ENCODE peak calls at places on chromosomes 13 and 19, in ten cellular contexts. W is breast epithelium, G is HepG2, T is endothelial cell of umbilical vein, P is stomach, D is suprapubic skin, N is transverse colon, X is esophagus muscularis mucosa, Q is HCT116, H is upper lobe of left lung. F is an unnamed sample.

GRCh38 chr13:20721454-20722357 is 18.2 kb downstream of the IL17D start:
- DNase-seq in W (no peak), G (no peak), T (peak), P (peak), D (no peak), N (peak), X (no peak), Q (no peak), H (peak), F (peak)

GRCh38 chr19:16914421-16914820 is 25.6 kb downstream of the F2RL3 start:
- DNase-seq in W (no peak), G (no peak), T (no peak), P (no peak), D (peak), N (no peak), X (no peak), Q (no peak), H (no peak), F (peak)

GRCh38 chr13:46962286-46962941 is 65.6 kb upstream of the HTR2A start:
- DNase-seq in W (no peak), G (no peak), T (no peak), P (no peak), D (no peak), N (no peak), X (no peak), Q (no peak), H (no peak), F (no peak)

GRCh38 chr13:81540777-81541176 is 1199.9 kb upstream of the SPRY2 start:
- DNase-seq in W (no peak), G (peak), T (no peak), P (no peak), D (no peak), N (no peak), X (no peak), Q (no peak), H (no peak), F (no peak)

GRCh38 chr13:40376296-40376849 is 290.1 kb downstream of the FOXO1 start:
- DNase-seq in W (no peak), G (no peak), T (no peak), P (no peak), D (no peak), N (no peak), X (no peak), Q (no peak), H (no peak), F (no peak)

GRCh38 chr13:25276748-25277147 is 10.5 kb downstream of the MTMR6 start:
- DNase-seq in W (no peak), G (no peak), T (no peak), P (no peak), D (no peak), N (no peak), X (no peak), Q (no peak), H (no peak), F (no peak)

GRCh38 chr13:32087955-32088747 is 56.6 kb downstream of the FRY start:
- DNase-seq in W (no peak), G (peak), T (no peak), P (no peak), D (no peak), N (no peak), X (no peak), Q (no peak), H (no peak), F (no peak)

GRCh38 chr13:19633340-19634128 is at the start of gene MPHOSPH8:
- DNase-seq in W (peak), G (peak), T (peak), P (peak), D (peak), N (peak), X (peak), Q (peak), H (peak), F (peak)

GRCh38 chr19:37905936-37906867 is at the start of gene WDR87:
- DNase-seq in W (peak), G (peak), T (no peak), P (peak), D (peak), N (peak), X (no peak), Q (no peak), H (peak), F (peak)

GRCh38 chr13:109400192-109400591 is 386.2 kb downstream of the IRS2 start:
- DNase-seq in W (no peak), G (no peak), T (no peak), P (peak), D (no peak), N (peak), X (no peak), Q (no peak), H (peak), F (peak)

GRCh38 chr19:12821761-12822160 is 12.6 kb downstream of the RTBDN start:
- DNase-seq in W (no peak), G (no peak), T (no peak), P (no peak), D (no peak), N (no peak), X (no peak), Q (no peak), H (no peak), F (no peak)

GRCh38 chr13:50512602-50513527 is 330.6 kb downstream of the DLEU7 start:
- DNase-seq in W (no peak), G (peak), T (peak), P (peak), D (no peak), N (peak), X (no peak), Q (no peak), H (peak), F (peak)

GRCh38 chr19:31023038-31023437 is 326.2 kb downstream of the TSHZ3 start:
- DNase-seq in W (no peak), G (no peak), T (no peak), P (no peak), D (no peak), N (no peak), X (no peak), Q (no peak), H (no peak), F (no peak)

GRCh38 chr13:103282571-103283450 is 216.6 kb upstream of the SLC10A2 start:
- DNase-seq in W (no peak), G (no peak), T (no peak), P (no peak), D (no peak), N (no peak), X (no peak), Q (no peak), H (no peak), F (no peak)

GRCh38 chr19:1390594-1391423 is 7.1 kb downstream of the NDUFS7 start:
- DNase-seq in W (no peak), G (no peak), T (no peak), P (no peak), D (no peak), N (no peak), X (no peak), Q (no peak), H (no peak), F (no peak)

GRCh38 chr19:1388637-1389026 is 4.9 kb downstream of the NDUFS7 start:
- DNase-seq in W (no peak), G (no peak), T (no peak), P (no peak), D (no peak), N (no peak), X (no peak), Q (no peak), H (no peak), F (no peak)

GRCh38 chr19:1387684-1388636 is 4.3 kb downstream of the NDUFS7 start:
- DNase-seq in W (no peak), G (no peak), T (no peak), P (no peak), D (no peak), N (no peak), X (no peak), Q (no peak), H (no peak), F (no peak)

GRCh38 chr19:1386945-1387683 is 3.4 kb downstream of the NDUFS7 start:
- DNase-seq in W (no peak), G (no peak), T (no peak), P (no peak), D (no peak), N (no peak), X (no peak), Q (no peak), H (no peak), F (no peak)

DNA sequence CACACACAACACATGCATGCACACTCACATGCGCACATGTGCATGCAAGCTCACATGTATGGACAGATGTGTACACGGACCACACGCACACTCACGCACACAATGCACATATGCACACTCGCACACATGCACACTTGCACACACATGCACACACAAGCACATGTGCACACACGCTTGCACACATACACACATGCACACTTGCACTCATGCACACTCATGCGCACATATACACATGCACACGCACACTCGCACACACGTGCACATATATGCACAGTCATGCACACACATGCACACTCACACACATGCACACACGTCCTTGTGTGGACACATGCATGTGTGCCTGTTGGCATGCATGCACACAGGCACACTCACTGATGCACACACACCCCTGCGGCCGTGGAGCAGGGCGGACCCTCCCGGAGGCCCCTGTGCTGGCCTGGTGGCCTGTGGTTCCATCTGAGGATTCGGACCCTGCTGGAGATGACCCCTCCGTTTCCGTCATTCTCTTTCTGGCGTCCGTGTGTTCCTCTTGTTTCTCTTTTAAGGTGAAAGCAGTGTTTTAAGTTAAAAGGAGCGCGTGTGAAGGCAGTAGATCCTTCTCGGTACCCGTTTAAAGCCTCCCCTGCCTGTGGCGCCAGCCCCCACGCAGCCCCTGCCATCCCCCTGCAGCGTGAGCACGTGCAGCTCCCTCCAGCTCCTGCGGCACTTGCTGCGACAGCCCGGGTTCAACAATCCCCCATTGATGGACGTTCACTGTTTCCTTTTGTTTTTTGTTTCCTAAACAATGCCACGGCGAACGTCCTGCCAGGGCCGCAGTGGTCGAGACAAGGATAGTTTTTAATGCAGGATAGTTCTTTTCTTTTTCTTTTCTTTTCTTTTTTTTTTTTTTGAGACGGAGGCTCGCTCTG is 5.6 kb downstream of the NDUFS7 start:
- DNase-seq in W (no peak), G (no peak), T (no peak), P (no peak), D (no peak), N (no peak), X (no peak), Q (no peak), H (no peak), F (no peak)
- TF ChIP-seq POLR2AphosphoS5 in W (no peak), G (no peak), T (no peak), P (no peak), D (no peak), N (no peak), X (no peak), Q (no peak), H (no peak), F (no peak)

DNA sequence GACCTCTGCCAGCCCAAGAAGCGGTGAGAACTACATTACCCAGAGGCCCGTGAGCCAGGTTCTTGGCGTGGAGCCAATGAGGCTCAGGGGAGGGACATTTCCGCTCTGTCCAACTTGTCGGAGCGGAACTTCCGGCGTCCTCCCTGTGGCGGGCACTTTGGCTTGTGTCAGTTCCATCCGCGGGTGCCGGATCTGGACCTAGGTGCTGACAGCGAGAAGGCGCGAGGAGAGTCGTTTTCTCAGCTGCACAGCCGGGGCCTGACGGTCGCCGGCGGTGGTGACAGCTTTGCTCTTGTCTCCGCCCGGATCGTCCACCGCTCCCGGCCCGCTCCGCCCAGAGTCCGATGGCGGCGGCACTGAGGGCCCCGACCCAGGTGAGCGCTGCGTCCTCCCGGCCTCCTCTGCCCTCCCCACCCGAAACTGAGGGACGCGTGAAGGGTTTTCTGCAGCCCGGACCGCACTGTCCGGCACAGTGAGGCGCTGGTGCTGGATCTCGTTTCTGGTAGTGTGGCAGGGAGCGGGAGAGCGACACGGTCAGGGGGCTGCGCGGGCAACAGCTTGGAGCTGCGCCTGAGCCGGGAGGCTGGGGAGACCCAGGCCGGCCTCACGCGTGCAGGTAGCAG is at the start of gene ZNF530:
- DNase-seq in W (peak), G (peak), T (peak), P (peak), D (peak), N (peak), X (peak), Q (peak), H (peak), F (peak)
- TF ChIP-seq POLR2A in W (no peak), G (peak), T (no peak), P (no peak), D (no peak), N (no peak), X (no peak), Q (no peak), H (peak), F (no peak)

DNA sequence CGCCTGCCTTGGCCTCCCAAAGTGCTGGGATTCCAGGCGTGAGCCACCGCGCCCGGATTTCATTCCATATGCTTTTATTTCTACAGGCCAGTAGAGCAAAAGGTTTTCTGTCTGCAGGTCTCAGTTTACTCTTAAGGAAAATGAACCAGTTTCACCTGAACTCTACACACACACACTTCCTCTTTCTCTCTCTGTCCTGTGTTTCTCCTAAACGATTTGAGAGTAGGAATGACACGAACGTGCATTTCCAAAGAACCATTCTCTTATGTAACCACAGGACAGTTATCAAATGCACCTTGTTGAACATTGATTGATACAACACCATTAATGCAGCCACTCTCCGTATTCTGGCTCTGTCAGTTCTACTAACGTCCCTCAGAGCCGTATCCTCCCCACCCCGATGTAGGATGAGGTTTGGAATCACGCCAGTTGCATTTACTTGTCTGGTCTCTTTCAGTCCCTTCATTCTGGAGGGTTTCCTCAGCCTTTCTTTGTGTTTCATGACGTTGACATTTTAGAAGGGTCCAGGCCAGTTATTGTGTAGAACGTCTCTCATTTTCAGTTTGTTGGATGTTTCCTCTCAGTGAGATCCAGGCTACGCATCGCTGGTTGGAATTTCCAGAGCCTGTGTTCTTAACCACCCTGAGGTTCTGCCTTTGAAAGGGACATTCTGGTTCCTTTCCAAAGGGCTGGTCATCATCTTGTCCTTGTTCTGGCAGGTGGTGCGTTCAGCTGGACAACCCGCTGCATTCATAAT is 36.0 kb downstream of the BICRA start:
- DNase-seq in W (no peak), G (no peak), T (no peak), P (no peak), D (no peak), N (no peak), X (no peak), Q (no peak), H (no peak), F (no peak)
- H3K4me3 ChIP-seq in W (no peak), G (no peak), T (no peak), P (no peak), D (no peak), N (no peak), X (no peak), Q (no peak), H (no peak), F (no peak)

GRCh38 chr19:5497297-5497696 is 42.1 kb downstream of the ZNRF4 start:
- DNase-seq in W (no peak), G (no peak), T (no peak), P (no peak), D (no peak), N (no peak), X (no peak), Q (no peak), H (no peak), F (no peak)

GRCh38 chr19:5494780-5495179 is 39.6 kb downstream of the ZNRF4 start:
- DNase-seq in W (no peak), G (no peak), T (no peak), P (no peak), D (no peak), N (no peak), X (no peak), Q (no peak), H (no peak), F (no peak)

GRCh38 chr19:5495792-5496191 is 40.6 kb downstream of the ZNRF4 start:
- DNase-seq in W (no peak), G (no peak), T (no peak), P (no peak), D (no peak), N (no peak), X (no peak), Q (no peak), H (no peak), F (no peak)

GRCh38 chr19:5501907-5502306 is 46.7 kb downstream of the ZNRF4 start:
- DNase-seq in W (no peak), G (no peak), T (no peak), P (no peak), D (no peak), N (no peak), X (no peak), Q (no peak), H (no peak), F (no peak)

GRCh38 chr19:5498817-5499535 is 43.8 kb downstream of the ZNRF4 start:
- DNase-seq in W (no peak), G (no peak), T (no peak), P (no peak), D (no peak), N (no peak), X (no peak), Q (no peak), H (no peak), F (no peak)
- TF ChIP-seq POLR2AphosphoS5 in W (no peak), G (no peak), T (no peak), P (no peak), D (no peak), N (no peak), X (no peak), Q (no peak), H (no peak), F (no peak)

GRCh38 chr19:45901912-45902650 is at the start of gene MYPOP:
- DNase-seq in W (no peak), G (no peak), T (no peak), P (no peak), D (no peak), N (no peak), X (no peak), Q (no peak), H (no peak), F (no peak)
- TF ChIP-seq POLR2A in W (no peak), G (peak), T (no peak), P (no peak), D (no peak), N (peak), X (no peak), Q (no peak), H (no peak), F (no peak)

DNA sequence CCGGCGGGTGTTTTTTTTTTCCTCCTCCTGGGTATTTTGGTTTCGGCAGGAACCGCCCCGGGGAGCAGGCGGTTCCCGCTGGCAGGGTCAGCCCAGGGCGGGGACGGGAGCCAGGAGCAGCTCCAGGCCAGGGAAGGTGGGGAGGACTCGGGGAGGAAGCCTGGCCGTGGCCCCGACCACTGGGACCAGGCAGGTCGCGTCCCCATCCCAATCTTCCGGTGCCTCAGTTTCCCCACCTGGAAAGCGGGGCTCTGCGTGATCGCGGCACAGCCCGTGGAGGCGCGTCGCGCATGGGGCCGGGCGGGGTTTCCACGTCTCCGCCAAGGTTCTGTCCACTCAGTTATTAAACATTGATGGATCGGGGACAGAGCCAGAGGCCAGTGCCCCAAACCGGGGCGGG is 34.8 kb downstream of the IL12RB1 start:
- DNase-seq in W (no peak), G (no peak), T (no peak), P (peak), D (no peak), N (no peak), X (no peak), Q (no peak), H (peak), F (no peak)
- H3K4me3 ChIP-seq in W (no peak), G (no peak), T (no peak), P (peak), D (peak), N (no peak), X (peak), Q (no peak), H (no peak), F (no peak)